ENCODE peak calls at places on chromosome 6, in seven cellular contexts. V is HepG2, W is HCT116, S is H1, A is SK-N-SH, J is K562, M is GM12878. L is an unnamed sample.

GRCh38 chr6:24495516-24495847 is 713 bp downstream of the ALDH5A1 start:
- DNase-seq in V (peak), W (peak), M (no peak), A (no peak), S (no peak), J (peak), L (peak)

GRCh38 chr6:139927236-139927635 is 552.8 kb upstream of the CITED2 start:
- DNase-seq in V (no peak), W (no peak), S (no peak), A (no peak), M (no peak), J (peak), L (no peak)

GRCh38 chr6:133854167-133854632 is 34.7 kb upstream of the TCF21 start:
- DNase-seq in A (no peak), V (no peak), J (no peak), M (no peak), S (peak), W (no peak), L (no peak)

GRCh38 chr6:139323511-139324445 is 32.0 kb upstream of the TXLNB start:
- DNase-seq in W (no peak), A (peak), J (peak), S (peak), M (no peak), V (peak), L (no peak)

GRCh38 chr6:100880149-100880900 is 804 bp downstream of the ASCC3 start:
- DNase-seq in W (no peak), S (no peak), A (peak), V (peak), J (no peak), M (no peak), L (peak)

GRCh38 chr6:146891615-146892265 is 293.0 kb downstream of the ADGB start:
- DNase-seq in J (no peak), A (no peak), W (no peak), V (no peak), S (no peak), M (no peak), L (no peak)

GRCh38 chr6:112311950-112312547 is 35.1 kb upstream of the RFPL4B start:
- DNase-seq in W (no peak), A (peak), V (peak), S (no peak), M (no peak), J (peak), L (no peak)

GRCh38 chr6:11093065-11093590 is 506 bp upstream of the SMIM13 start:
- DNase-seq in M (no peak), V (no peak), W (no peak), S (no peak), J (peak), A (no peak), L (peak)

GRCh38 chr6:26044140-26045045 is 42.8 kb upstream of the HFE start:
- DNase-seq in J (no peak), S (no peak), M (no peak), V (peak), A (no peak), W (no peak), L (no peak)

GRCh38 chr6:13152804-13153203 is 175.5 kb downstream of the TBC1D7 start:
- DNase-seq in A (no peak), J (no peak), W (no peak), M (no peak), S (peak), V (no peak), L (no peak)

DNA sequence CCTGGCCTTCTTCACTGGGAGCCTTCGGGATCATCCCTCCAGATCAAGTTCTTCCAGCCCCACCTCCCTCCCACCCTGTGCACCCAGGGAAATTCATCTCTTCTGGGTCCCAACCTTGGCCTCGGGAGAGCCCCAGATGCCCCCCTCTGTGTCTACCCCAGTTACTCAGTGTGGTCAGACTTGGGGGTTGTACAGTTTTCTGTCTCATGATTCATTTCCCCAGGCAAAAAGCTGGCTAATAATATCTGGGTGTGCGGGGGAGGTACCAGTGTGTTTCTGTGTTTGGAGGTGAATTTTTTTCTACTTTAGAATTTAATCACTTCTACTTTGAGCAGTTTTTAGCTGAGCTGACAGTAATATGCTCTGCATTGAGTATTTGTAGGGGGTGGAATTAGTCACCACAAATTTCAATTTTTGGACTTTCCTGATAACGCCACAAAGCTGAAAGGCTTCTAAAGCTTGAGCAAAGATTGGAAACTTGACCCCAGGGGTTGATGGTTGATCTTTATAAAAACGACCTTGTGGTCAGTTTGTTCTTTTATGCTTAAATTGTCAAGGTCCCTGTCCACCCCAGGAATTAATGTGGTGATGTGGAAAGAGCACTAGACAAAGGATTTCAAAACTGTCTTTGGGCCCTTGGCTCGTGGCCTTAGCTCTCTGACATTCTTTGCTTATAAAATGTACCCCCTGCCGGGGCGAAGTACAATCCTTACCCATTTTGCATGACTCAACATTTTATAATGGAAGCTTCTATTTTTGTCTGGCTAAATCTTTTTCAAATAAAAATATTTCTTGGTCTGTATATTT is 284.7 kb upstream of the TAB2 start:
- DNase-seq in M (peak), V (peak), S (no peak), J (no peak), W (no peak), A (peak), L (peak)
- TF ChIP-seq JUND in M (no peak), V (no peak), S (no peak), J (no peak), W (peak), A (peak), L (no peak)

DNA sequence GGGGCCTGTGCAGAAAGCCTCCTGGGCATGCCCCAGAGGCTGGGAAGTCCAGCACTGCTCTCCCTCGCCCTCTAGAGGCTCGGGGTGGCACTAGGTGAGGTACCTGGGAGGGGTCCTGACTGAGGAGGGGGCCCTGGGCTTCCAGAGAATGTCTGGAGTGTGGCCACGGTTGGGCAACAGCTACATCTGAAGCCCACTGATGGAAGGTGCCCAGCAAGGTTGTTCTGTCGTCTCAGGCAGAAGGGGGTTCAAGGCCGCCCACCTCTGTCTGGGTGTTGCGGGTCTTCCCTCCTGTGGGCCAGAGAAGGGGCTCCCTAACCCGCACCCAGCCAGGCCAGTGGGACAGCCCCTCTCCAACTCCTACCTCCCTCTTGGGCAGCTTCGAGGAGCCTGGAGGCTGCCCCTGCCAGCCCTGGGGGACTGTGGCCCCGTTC is 11.4 kb upstream of the VEGFA start:
- DNase-seq in W (no peak), V (no peak), M (no peak), S (peak), A (peak), J (peak), L (no peak)
- TF ChIP-seq JUND in W (no peak), V (no peak), M (no peak), S (no peak), A (no peak), J (no peak), L (no peak)

DNA sequence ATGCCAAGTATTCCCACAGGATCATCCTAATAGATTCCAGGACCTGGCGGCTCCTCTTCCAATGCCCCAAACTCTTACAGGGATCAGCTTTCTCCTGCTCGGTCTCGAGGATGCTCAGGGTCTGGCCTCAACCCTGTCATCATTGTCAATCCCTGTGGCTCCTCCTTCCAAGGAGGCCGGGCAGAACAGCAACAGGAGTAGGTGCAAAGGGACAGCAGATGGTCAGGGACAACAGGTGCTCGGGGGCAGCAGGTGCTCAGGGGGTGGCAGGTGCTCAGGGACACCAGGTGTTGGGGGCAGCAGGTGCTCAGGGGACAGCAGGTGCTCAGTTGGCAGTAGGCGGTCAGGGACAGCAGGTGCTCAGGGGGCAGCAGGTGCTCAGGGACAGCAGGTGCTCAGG is 84.8 kb downstream of the TTLL2 start:
- DNase-seq in A (no peak), W (no peak), S (no peak), J (no peak), V (no peak), M (no peak), L (no peak)
- TF ChIP-seq JUND in A (no peak), W (no peak), S (no peak), J (no peak), V (no peak), M (no peak), L (no peak)

GRCh38 chr6:73579389-73579788 is 58.6 kb upstream of the EEF1A1 start:
- DNase-seq in V (no peak), J (no peak), A (no peak), W (no peak), S (peak), M (no peak), L (no peak)
- TF ChIP-seq JUND in V (no peak), J (no peak), A (no peak), W (no peak), S (no peak), M (no peak), L (no peak)

GRCh38 chr6:107531868-107532267 is 42.0 kb downstream of the SOBP start:
- DNase-seq in V (no peak), M (no peak), A (peak), W (no peak), S (no peak), J (no peak), L (no peak)
- TF ChIP-seq JUND in V (no peak), M (no peak), A (no peak), W (no peak), S (no peak), J (no peak), L (no peak)

GRCh38 chr6:18515767-18516166 is 128.6 kb downstream of the RNF144B start:
- DNase-seq in A (no peak), V (no peak), W (no peak), M (no peak), S (no peak), J (no peak), L (no peak)
- TF ChIP-seq JUND in A (no peak), V (no peak), W (no peak), M (no peak), S (no peak), J (no peak), L (no peak)

DNA sequence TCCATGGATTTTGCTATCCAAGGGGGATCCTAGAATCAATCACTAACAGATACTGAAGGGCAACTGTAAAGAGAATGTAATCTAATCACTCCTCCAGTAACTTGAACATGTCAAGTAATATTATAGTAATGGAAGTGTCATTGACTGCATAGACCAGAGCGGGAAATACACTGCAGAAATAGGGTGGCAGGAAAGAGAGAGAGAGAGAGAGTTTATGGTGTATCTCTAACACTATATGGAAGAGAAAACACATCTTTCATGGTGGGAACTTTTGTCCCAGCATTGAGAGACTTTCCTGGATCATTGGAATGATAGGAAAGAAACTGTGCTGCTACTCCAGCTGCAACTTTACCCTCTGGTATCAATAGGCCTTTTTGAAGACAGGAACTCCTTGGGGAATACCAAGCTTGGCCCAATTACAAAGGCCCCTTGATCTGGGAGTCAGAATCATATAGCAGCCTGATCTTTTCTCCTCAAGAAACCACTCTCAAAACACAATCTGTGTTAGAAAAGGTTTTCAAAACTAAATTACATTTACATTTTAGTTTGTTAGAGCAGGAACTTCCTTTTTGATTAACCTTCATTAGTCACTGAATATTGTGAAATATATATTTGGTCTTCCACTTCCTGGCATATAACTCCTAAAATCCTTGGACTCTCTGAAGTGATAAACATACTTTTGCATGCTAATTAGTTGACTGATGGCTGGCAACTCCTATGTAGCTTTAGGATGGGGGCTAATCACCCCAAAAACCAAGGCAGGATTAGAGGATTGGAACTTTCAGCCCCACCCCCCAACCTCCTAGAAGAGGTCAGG is 29.5 kb upstream of the RNGTT start:
- DNase-seq in J (no peak), S (no peak), A (no peak), W (no peak), M (no peak), V (no peak), L (no peak)
- TF ChIP-seq JUND in J (no peak), S (no peak), A (no peak), W (no peak), M (no peak), V (no peak), L (no peak)